ENCODE peak calls at places on chromosomes 12 and 14, in nine cellular contexts. S, T, L, F, W, P, R, J and V are unnamed samples.

GRCh38 chr12:64739778-64740177 is 19.4 kb downstream of the GNS start:
- DNase-seq in P (no peak), J (no peak), L (peak), T (no peak), W (no peak), S (no peak), R (no peak), F (no peak), V (no peak)

GRCh38 chr12:97944576-97944975 is 482.0 kb downstream of the RMST start:
- DNase-seq in W (no peak), F (no peak), R (no peak), L (no peak), J (no peak), S (no peak), P (no peak), T (no peak), V (no peak)

GRCh38 chr14:62162998-62163589 is 400.9 kb downstream of the SNAPC1 start:
- DNase-seq in T (no peak), J (no peak), F (no peak), W (peak), L (peak), S (peak), P (no peak), R (no peak), V (peak)

GRCh38 chr12:27274706-27275105 is 30.6 kb downstream of the STK38L start:
- DNase-seq in F (no peak), L (peak), T (no peak), J (no peak), S (no peak), R (no peak), W (no peak), P (no peak), V (no peak)

GRCh38 chr14:26872510-26872909 is 274.7 kb upstream of the NOVA1 start:
- DNase-seq in F (no peak), L (no peak), J (no peak), P (no peak), T (no peak), R (no peak), W (no peak), S (no peak), V (no peak)

GRCh38 chr12:91722072-91722471 is 423.6 kb downstream of the BTG1 start:
- DNase-seq in R (no peak), T (peak), F (no peak), P (no peak), L (no peak), W (no peak), S (no peak), J (no peak), V (no peak)

GRCh38 chr14:26896447-26896846 is 298.6 kb upstream of the NOVA1 start:
- DNase-seq in W (no peak), J (no peak), S (peak), R (no peak), P (no peak), F (no peak), L (peak), T (no peak), V (no peak)

GRCh38 chr14:33788116-33788515 is 162.8 kb downstream of the EGLN3 start:
- DNase-seq in F (no peak), P (no peak), R (no peak), S (no peak), T (no peak), W (no peak), J (no peak), L (no peak), V (no peak)

GRCh38 chr14:71155743-71156142 is 248.5 kb downstream of the PCNX1 start:
- DNase-seq in J (no peak), R (no peak), P (no peak), L (no peak), T (no peak), S (no peak), F (no peak), W (no peak), V (no peak)

GRCh38 chr14:105388110-105388951 is 10.0 kb upstream of the TEX22 start:
- DNase-seq in T (no peak), F (no peak), P (no peak), S (peak), R (no peak), W (no peak), J (no peak), L (no peak), V (no peak)

GRCh38 chr12:46214668-46215429 is 54.0 kb downstream of the SLC38A1 start:
- DNase-seq in S (no peak), L (peak), J (peak), R (no peak), F (peak), W (no peak), P (no peak), T (peak), V (no peak)

GRCh38 chr14:46818147-46818546 is 166.6 kb upstream of the RPL10L start:
- DNase-seq in W (no peak), R (no peak), J (no peak), L (no peak), S (no peak), F (no peak), T (no peak), P (no peak), V (no peak)

GRCh38 chr12:101604132-101604531 is 9.4 kb downstream of the MYBPC1 start:
- DNase-seq in L (no peak), S (no peak), R (no peak), W (no peak), J (no peak), P (no peak), F (no peak), T (no peak), V (no peak)

GRCh38 chr12:63228853-63229252 is 77.9 kb upstream of the AVPR1A start:
- DNase-seq in S (no peak), L (no peak), W (no peak), P (no peak), T (no peak), J (no peak), F (no peak), R (no peak), V (no peak)

GRCh38 chr12:27998170-27999110 is 25.9 kb upstream of the PTHLH start:
- DNase-seq in T (no peak), S (no peak), L (no peak), R (no peak), F (no peak), P (no peak), J (no peak), W (no peak), V (no peak)

GRCh38 chr14:51201890-51202289 is 38.2 kb upstream of the TMX1 start:
- DNase-seq in T (no peak), R (no peak), P (no peak), J (no peak), S (no peak), W (no peak), L (no peak), F (no peak), V (no peak)

GRCh38 chr12:109645708-109646107 is 67.9 kb upstream of the FAM222A start:
- DNase-seq in W (no peak), S (no peak), J (no peak), P (no peak), F (no peak), R (no peak), L (no peak), T (no peak), V (no peak)

GRCh38 chr12:124120718-124121117 is 147.7 kb downstream of the ZNF664 start:
- DNase-seq in J (no peak), S (no peak), F (no peak), P (no peak), W (no peak), T (no peak), L (no peak), R (no peak), V (no peak)

GRCh38 chr12:47824198-47824597 is 4.5 kb upstream of the HDAC7 start:
- DNase-seq in L (no peak), W (no peak), T (no peak), R (no peak), F (peak), S (no peak), J (no peak), P (no peak), V (no peak)

GRCh38 chr12:57008113-57008687 is 1.9 kb upstream of the ZBTB39 start:
- DNase-seq in R (no peak), S (peak), L (peak), W (no peak), T (no peak), P (no peak), J (no peak), F (no peak), V (peak)

GRCh38 chr12:128595609-128596008 is 228.1 kb downstream of the SLC15A4 start:
- DNase-seq in P (no peak), S (no peak), W (no peak), L (no peak), R (no peak), J (no peak), T (no peak), F (no peak), V (no peak)

GRCh38 chr14:35402323-35403084 is 2.0 kb downstream of the NFKBIA start:
- DNase-seq in R (no peak), T (peak), F (peak), J (peak), S (no peak), P (no peak), W (no peak), L (peak), V (no peak)

GRCh38 chr14:22689186-22689585 is 45.0 kb upstream of the OR6J1 start:
- DNase-seq in T (no peak), R (peak), S (peak), L (peak), J (peak), W (no peak), F (no peak), P (peak), V (no peak)

GRCh38 chr14:22432348-22432976 is 156.6 kb downstream of the DAD1 start:
- DNase-seq in P (peak), F (no peak), T (no peak), W (no peak), J (peak), L (peak), R (peak), S (peak), V (no peak)

GRCh38 chr12:120118710-120119097 is 2.2 kb upstream of the RAB35 start:
- DNase-seq in L (peak), J (no peak), P (peak), W (no peak), S (no peak), F (no peak), T (no peak), R (no peak), V (no peak)

GRCh38 chr12:95118788-95119179 is 45.4 kb upstream of the NR2C1 start:
- DNase-seq in W (no peak), J (no peak), S (peak), P (no peak), R (no peak), F (no peak), T (no peak), L (peak), V (no peak)

GRCh38 chr14:103284574-103285467 is 49.2 kb upstream of the EIF5 start:
- DNase-seq in P (no peak), R (no peak), J (no peak), W (no peak), S (no peak), T (no peak), F (no peak), L (peak), V (no peak)

GRCh38 chr12:71152838-71153237 is 5.0 kb downstream of the TSPAN8 start:
- DNase-seq in S (no peak), R (no peak), P (no peak), T (no peak), J (no peak), W (no peak), L (no peak), F (no peak), V (no peak)

GRCh38 chr14:68894802-68895201 is 84.3 kb downstream of the ACTN1 start:
- DNase-seq in P (no peak), W (no peak), S (no peak), J (no peak), T (no peak), R (no peak), L (peak), F (no peak), V (no peak)

GRCh38 chr12:13036881-13037280 is 7.3 kb upstream of the FAM234B start:
- DNase-seq in F (no peak), T (no peak), J (no peak), S (peak), L (peak), W (no peak), P (no peak), R (no peak), V (no peak)

GRCh38 chr14:58401587-58401986 is 5.9 kb downstream of the TOMM20L start:
- DNase-seq in T (no peak), S (no peak), L (no peak), J (no peak), W (no peak), P (no peak), R (no peak), F (no peak), V (no peak)

GRCh38 chr12:131203666-131204415 is 250.1 kb downstream of the ADGRD1 start:
- DNase-seq in T (no peak), S (no peak), R (no peak), P (no peak), L (no peak), W (no peak), F (no peak), J (peak), V (no peak)

GRCh38 chr14:104970231-104971068 is 7.7 kb downstream of the AHNAK2 start:
- DNase-seq in P (no peak), S (peak), F (no peak), L (peak), J (peak), W (no peak), R (peak), T (no peak), V (no peak)